ENCODE peak calls at places on chromosomes 4 and X, in six cellular contexts. V, B, X, M, U and L are unnamed samples.

GRCh38 chr4:185256444-185256843 is 47.0 kb downstream of the SNX25 start:
- DNase-seq in V (peak), M (no peak), B (peak), U (peak), X (no peak), L (no peak)

GRCh38 chr4:654871-655734 is 19.0 kb downstream of the ATP5ME start:
- DNase-seq in M (no peak), V (no peak), X (no peak), B (no peak), U (no peak), L (no peak)

GRCh38 chrX:71160475-71160874 is 15.8 kb downstream of the NLGN3 start:
- DNase-seq in B (no peak), M (no peak), V (no peak), U (no peak), X (no peak), L (no peak)

GRCh38 chr4:71266090-71266794 is 72.6 kb upstream of the SLC4A4 start:
- DNase-seq in V (peak), B (no peak), M (no peak), U (no peak), X (no peak), L (no peak)

GRCh38 chr4:53584658-53585057 is 6.6 kb downstream of the LNX1 start:
- DNase-seq in M (no peak), B (no peak), X (no peak), U (no peak), V (no peak), L (no peak)

GRCh38 chrX:87078231-87078630 is 439.4 kb upstream of the KLHL4 start:
- DNase-seq in B (no peak), V (no peak), U (no peak), X (no peak), M (no peak), L (no peak)

GRCh38 chrX:2489446-2490445 is 11.0 kb downstream of the DHRSX start:
- DNase-seq in U (no peak), M (no peak), V (no peak), X (no peak), B (no peak), L (no peak)

GRCh38 chr4:3514806-3515421 is 17.3 kb downstream of the LRPAP1 start:
- DNase-seq in X (no peak), V (no peak), B (no peak), M (no peak), U (no peak), L (no peak)

GRCh38 chr4:174496631-174497442 is 25.5 kb downstream of the HPGD start:
- DNase-seq in U (no peak), X (no peak), M (no peak), V (no peak), B (peak), L (no peak)

GRCh38 chr4:67933755-67934154 is 29.5 kb downstream of the TMPRSS11A start:
- DNase-seq in V (no peak), U (no peak), X (no peak), M (no peak), B (no peak), L (no peak)

GRCh38 chr4:31146366-31146765 is 426.2 kb downstream of the PCDH7 start:
- DNase-seq in M (no peak), U (no peak), X (no peak), V (no peak), B (no peak), L (no peak)

GRCh38 chr4:76589402-76589801 is 154.4 kb downstream of the SHROOM3 start:
- DNase-seq in B (peak), V (peak), M (no peak), X (no peak), U (no peak), L (no peak)